ENCODE peak calls at places on chromosomes 2 and 18, in nine cellular contexts. T, P, Y, I, M, U, F, X and L are unnamed samples.

GRCh38 chr2:190271783-190272456 is 47.7 kb downstream of the HIBCH start:
- DNase-seq in U (no peak), X (no peak), I (no peak), Y (no peak), M (no peak), T (no peak), P (no peak), F (no peak), L (no peak)

GRCh38 chr2:101518470-101519172 is 43.7 kb upstream of the RFX8 start:
- DNase-seq in X (no peak), P (no peak), T (no peak), Y (no peak), M (peak; percentile 34), U (no peak), F (no peak), I (no peak), L (peak; percentile 70)

GRCh38 chr2:228657807-228658402 is 476.4 kb upstream of the SPHKAP start:
- DNase-seq in M (no peak), X (no peak), U (peak; percentile 50), Y (no peak), P (peak; percentile 20), T (peak; percentile 53), I (no peak), F (no peak), L (peak; percentile 72)

GRCh38 chr2:9037176-9037575 is 33.7 kb upstream of the MBOAT2 start:
- DNase-seq in U (no peak), M (no peak), X (no peak), I (no peak), F (no peak), P (no peak), Y (no peak), T (no peak), L (no peak)

GRCh38 chr2:107337209-107337898 is 451.4 kb upstream of the ST6GAL2 start:
- DNase-seq in I (no peak), M (no peak), P (no peak), U (no peak), F (no peak), X (no peak), Y (no peak), T (no peak), L (no peak)

GRCh38 chr2:186848873-186849578 is at the start of gene ZSWIM2:
- DNase-seq in T (peak; percentile 96), Y (peak; percentile 1), U (peak; percentile 46), P (peak; percentile 36), F (no peak), I (peak; percentile 87), M (peak; percentile 58), X (no peak), L (peak; percentile 83)

GRCh38 chr2:230687498-230687897 is 25.1 kb upstream of the CAB39 start:
- DNase-seq in Y (no peak), P (no peak), U (no peak), T (no peak), M (no peak), I (no peak), F (no peak), X (no peak), L (no peak)

GRCh38 chr2:214830794-214831346 is 21.4 kb upstream of the BARD1 start:
- DNase-seq in U (no peak), Y (no peak), F (no peak), T (peak; percentile 13), M (no peak), P (no peak), X (no peak), I (no peak), L (peak; percentile 40)

GRCh38 chr2:18987021-18987420 is 371.4 kb downstream of the OSR1 start:
- DNase-seq in X (no peak), F (no peak), P (no peak), I (no peak), Y (no peak), M (no peak), T (no peak), U (no peak), L (no peak)

GRCh38 chr2:224151680-224152310 is 112.7 kb upstream of the SERPINE2 start:
- DNase-seq in P (no peak), M (no peak), X (no peak), I (no peak), Y (no peak), F (no peak), U (no peak), T (no peak), L (peak; percentile 7)

GRCh38 chr2:241933175-241933911 is 63.8 kb downstream of the RTP5 start:
- DNase-seq in F (no peak), I (peak; percentile 67), Y (no peak), M (no peak), P (no peak), T (no peak), X (no peak), U (no peak), L (no peak)

GRCh38 chr2:9385841-9386240 is 37.5 kb downstream of the ITGB1BP1 start:
- DNase-seq in I (no peak), U (no peak), Y (no peak), T (no peak), X (no peak), P (no peak), M (no peak), F (no peak), L (no peak)

GRCh38 chr2:74569686-74570085 is 15.2 kb downstream of the DOK1 start:
- DNase-seq in U (no peak), I (no peak), T (no peak), P (no peak), M (no peak), F (no peak), X (no peak), Y (no peak), L (no peak)

GRCh38 chr2:10195278-10196219 is 73.0 kb downstream of the RRM2 start:
- DNase-seq in X (no peak), I (no peak), U (no peak), T (no peak), M (no peak), Y (no peak), P (no peak), F (no peak), L (no peak)

GRCh38 chr18:47150824-47151366 is 595 bp upstream of the HDHD2 start:
- DNase-seq in T (no peak), I (no peak), M (no peak), U (no peak), Y (no peak), P (no peak), F (no peak), X (no peak), L (peak; percentile 52)

GRCh38 chr2:74391580-74392448 is 11.7 kb upstream of the DCTN1 start:
- DNase-seq in T (peak; percentile 80), M (peak; percentile 93), P (peak; percentile 64), X (peak; percentile 91), I (peak; percentile 98), F (peak; percentile 90), Y (peak; percentile 90), U (peak; percentile 96), L (peak; percentile 97)

GRCh38 chr18:22752014-22752413 is 181.1 kb upstream of the RBBP8 start:
- DNase-seq in P (no peak), T (no peak), U (no peak), X (no peak), M (no peak), F (no peak), Y (no peak), I (no peak), L (no peak)

GRCh38 chr18:76456018-76456750 is 38.9 kb downstream of the ZNF516 start:
- DNase-seq in M (no peak), P (no peak), Y (no peak), T (no peak), F (no peak), I (peak; percentile 62), X (no peak), U (peak; percentile 64), L (peak; percentile 86)

GRCh38 chr2:16005819-16006536 is 65.6 kb downstream of the MYCN start:
- DNase-seq in P (no peak), I (no peak), U (no peak), T (no peak), M (no peak), F (no peak), Y (no peak), X (no peak), L (no peak)

GRCh38 chr2:45083175-45083574 is 73.9 kb upstream of the SIX2 start:
- DNase-seq in I (no peak), P (no peak), T (no peak), M (no peak), X (no peak), U (no peak), Y (no peak), F (no peak), L (no peak)

GRCh38 chr2:38428940-38429339 is 51.9 kb upstream of the ATL2 start:
- DNase-seq in M (no peak), P (no peak), I (no peak), Y (no peak), X (no peak), T (no peak), F (no peak), U (no peak), L (no peak)

GRCh38 chr2:134727385-134727784 is 8.6 kb upstream of the TMEM163 start:
- DNase-seq in M (no peak), U (no peak), P (no peak), Y (no peak), X (no peak), F (no peak), T (no peak), I (no peak), L (no peak)

GRCh38 chr2:163604941-163605555 is 130.8 kb downstream of the FIGN start:
- DNase-seq in F (no peak), Y (no peak), M (no peak), I (no peak), X (no peak), P (no peak), U (no peak), T (no peak), L (no peak)

GRCh38 chr2:240590681-240591111 is 4.2 kb downstream of the CAPN10 start:
- DNase-seq in T (no peak), U (no peak), P (no peak), F (no peak), Y (no peak), X (no peak), M (peak; percentile 19), I (no peak), L (no peak)

GRCh38 chr18:76202322-76202721 is 292.7 kb downstream of the ZNF516 start:
- DNase-seq in T (no peak), U (no peak), I (no peak), F (no peak), X (no peak), Y (no peak), M (no peak), P (no peak), L (no peak)

GRCh38 chr2:6960659-6961058 is 43.4 kb downstream of the RNF144A start:
- DNase-seq in M (no peak), U (no peak), T (no peak), X (no peak), Y (no peak), I (no peak), P (no peak), F (no peak), L (no peak)

GRCh38 chr18:23163786-23164583 is 28.7 kb downstream of the CABLES1 start:
- DNase-seq in P (no peak), T (no peak), M (no peak), Y (no peak), F (no peak), I (no peak), X (no peak), U (no peak), L (no peak)

GRCh38 chr2:78861546-78861945 is 164.0 kb upstream of the REG3G start:
- DNase-seq in P (no peak), Y (no peak), U (peak; percentile 21), M (no peak), X (no peak), I (no peak), F (no peak), T (peak; percentile 3), L (peak; percentile 63)

GRCh38 chr18:54351186-54351585 is 6.5 kb downstream of the STARD6 start:
- DNase-seq in U (no peak), Y (no peak), I (no peak), P (no peak), M (no peak), F (no peak), T (no peak), X (no peak), L (no peak)

GRCh38 chr2:12221583-12221982 is 475.2 kb downstream of the LPIN1 start:
- DNase-seq in X (no peak), F (no peak), P (no peak), M (no peak), Y (no peak), T (no peak), U (no peak), I (no peak), L (no peak)